ENCODE peak calls at places on chromosomes 4 and X, in six cellular contexts. D, G, X, S, I and M are unnamed samples.

GRCh38 chr4:89988268-89988667 is 93.6 kb downstream of the MMRN1 start:
- DNase-seq in D (no peak), G (no peak), X (no peak), S (no peak), I (no peak), M (no peak)

GRCh38 chr4:138190452-138190858 is 51.7 kb downstream of the SLC7A11 start:
- DNase-seq in D (no peak), G (no peak), X (no peak), S (no peak), I (no peak), M (no peak)

GRCh38 chr4:38320349-38320707 is 343.7 kb upstream of the KLF3 start:
- DNase-seq in D (no peak), G (no peak), X (no peak), S (no peak), I (no peak), M (no peak)

GRCh38 chr4:105992641-105993305 is 97.5 kb downstream of the NPNT start:
- DNase-seq in D (no peak), G (no peak), X (no peak), S (no peak), I (no peak), M (no peak)

GRCh38 chrX:2609431-2610238 is 81.5 kb upstream of the CD99 start:
- DNase-seq in D (peak; percentile 44), G (no peak), X (peak; percentile 28), S (no peak), I (no peak), M (no peak)

GRCh38 chr4:24771241-24771640 is 24.1 kb upstream of the SOD3 start:
- DNase-seq in D (no peak), G (no peak), X (peak; percentile 60), S (no peak), I (no peak), M (no peak)

GRCh38 chrX:39974228-39974627 is 123.5 kb downstream of the BCOR start:
- DNase-seq in D (no peak), G (no peak), X (no peak), S (no peak), I (no peak), M (no peak)

GRCh38 chrX:111040377-111041017 is 55.5 kb upstream of the PAK3 start:
- DNase-seq in D (no peak), G (no peak), X (no peak), S (no peak), I (no peak), M (no peak)

GRCh38 chr4:176792348-176793059 is at the start of gene VEGFC:
- DNase-seq in D (peak; percentile 89), G (peak; percentile 24), X (peak; percentile 80), S (peak; percentile 37), I (peak; percentile 78), M (no peak)

GRCh38 chr4:140947507-140947906 is 185.8 kb downstream of the RNF150 start:
- DNase-seq in D (no peak), G (peak; percentile 10), X (no peak), S (no peak), I (no peak), M (no peak)

GRCh38 chr4:112167790-112168189 is 22.5 kb downstream of the FAM241A start:
- DNase-seq in D (no peak), G (no peak), X (no peak), S (no peak), I (no peak), M (no peak)

GRCh38 chrX:114049063-114049462 is 534.8 kb upstream of the HTR2C start:
- DNase-seq in D (no peak), G (no peak), X (no peak), S (no peak), I (no peak), M (no peak)

GRCh38 chr4:113349400-113349799 is 299.9 kb downstream of the ANK2 start:
- DNase-seq in D (no peak), G (no peak), X (no peak), S (no peak), I (no peak), M (no peak)

GRCh38 chr4:148263127-148263526 is 179.1 kb downstream of the NR3C2 start:
- DNase-seq in D (no peak), G (no peak), X (no peak), S (no peak), I (no peak), M (no peak)

GRCh38 chr4:173517781-173518371 is 12.2 kb downstream of the HAND2 start:
- DNase-seq in D (peak; percentile 88), G (peak; percentile 50), X (no peak), S (no peak), I (no peak), M (no peak)

GRCh38 chr4:174069848-174070330 is 213.6 kb downstream of the FBXO8 start:
- DNase-seq in D (no peak), G (no peak), X (peak; percentile 33), S (no peak), I (no peak), M (no peak)

GRCh38 chrX:68183612-68184214 is 249.6 kb downstream of the OPHN1 start:
- DNase-seq in D (peak; percentile 30), G (no peak), X (peak; percentile 34), S (no peak), I (no peak), M (no peak)

GRCh38 chrX:39519213-39519544 is 578.6 kb downstream of the BCOR start:
- DNase-seq in D (no peak), G (no peak), X (peak; percentile 56), S (no peak), I (no peak), M (no peak)

GRCh38 chr4:126267689-126268088 is 952.9 kb downstream of the FAT4 start:
- DNase-seq in D (no peak), G (no peak), X (peak; percentile 60), S (no peak), I (no peak), M (no peak)

GRCh38 chr4:921830-922331 is 10.2 kb downstream of the GAK start:
- DNase-seq in D (no peak), G (peak; percentile 26), X (no peak), S (no peak), I (no peak), M (no peak)

GRCh38 chr4:88110826-88111225 is 47.6 kb downstream of the ABCG2 start:
- DNase-seq in D (no peak), G (no peak), X (no peak), S (no peak), I (no peak), M (no peak)

GRCh38 chrX:123860983-123861382 is 1.1 kb downstream of the XIAP start:
- DNase-seq in D (no peak), G (no peak), X (peak; percentile 46), S (no peak), I (no peak), M (no peak)

GRCh38 chrX:137119049-137119448 is 85.3 kb upstream of the GPR101 start:
- DNase-seq in D (no peak), G (no peak), X (no peak), S (no peak), I (no peak), M (no peak)

GRCh38 chrX:48180811-48181210 is 15.8 kb downstream of the SSX5 start:
- DNase-seq in D (no peak), G (no peak), X (no peak), S (no peak), I (no peak), M (no peak)

GRCh38 chr4:68349361-68350360 is at the start of gene YTHDC1:
- DNase-seq in D (peak; percentile 96), G (peak; percentile 98), X (peak; percentile 96), S (peak; percentile 86), I (peak; percentile 98), M (peak; percentile 93)

GRCh38 chr4:183295711-183296110 is 24.4 kb downstream of the CLDN22 start:
- DNase-seq in D (no peak), G (no peak), X (no peak), S (no peak), I (no peak), M (no peak)

GRCh38 chr4:20251061-20251795 is 477 bp upstream of the SLIT2 start:
- DNase-seq in D (no peak), G (no peak), X (peak; percentile 31), S (no peak), I (no peak), M (no peak)

GRCh38 chr4:158112612-158113011 is 60.2 kb downstream of the GASK1B start:
- DNase-seq in D (no peak), G (no peak), X (peak; percentile 11), S (no peak), I (no peak), M (no peak)

GRCh38 chrX:143500751-143501150 is 16.5 kb downstream of the SPANXN3 start:
- DNase-seq in D (no peak), G (no peak), X (no peak), S (no peak), I (no peak), M (no peak)

GRCh38 chr4:122700178-122700725 is 32.3 kb upstream of the BBS12 start:
- DNase-seq in D (no peak), G (peak; percentile 65), X (peak; percentile 61), S (no peak), I (no peak), M (no peak)

GRCh38 chr4:101078950-101079349 is 268.4 kb downstream of the PPP3CA start:
- DNase-seq in D (no peak), G (no peak), X (no peak), S (no peak), I (no peak), M (no peak)
- TF ChIP-seq CTCF in D (no peak), G (no peak), X (no peak), S (no peak), I (no peak), M (no peak)

GRCh38 chrX:53395605-53396298 is 26.7 kb downstream of the SMC1A start:
- DNase-seq in D (no peak), G (no peak), X (no peak), S (no peak), I (no peak), M (no peak)
- TF ChIP-seq CTCF in D (no peak), G (no peak), X (no peak), S (no peak), I (no peak), M (no peak)

DNA sequence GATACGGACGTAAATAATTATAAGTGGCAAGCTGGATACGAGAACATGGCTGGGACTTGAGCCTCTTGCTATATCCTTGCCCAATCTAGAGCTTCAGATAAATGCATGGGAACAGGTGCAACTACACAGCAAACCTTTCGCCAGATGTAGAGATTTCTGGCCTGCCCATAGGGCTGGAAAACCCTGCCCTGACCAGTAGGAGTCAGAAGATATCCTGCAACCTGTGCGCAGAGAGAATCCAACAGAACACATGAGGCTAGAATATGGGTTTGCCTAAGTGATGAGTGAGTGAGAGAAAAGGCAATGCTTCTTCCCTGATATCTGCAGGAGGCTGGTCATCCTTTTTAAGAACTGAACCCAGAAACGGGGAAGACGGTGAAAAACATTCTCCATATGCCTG is 805.3 kb upstream of the TENM3 start:
- DNase-seq in D (no peak), G (no peak), X (no peak), S (no peak), I (no peak), M (no peak)
- TF ChIP-seq CTCF in D (no peak), G (no peak), X (no peak), S (no peak), I (no peak), M (no peak)

DNA sequence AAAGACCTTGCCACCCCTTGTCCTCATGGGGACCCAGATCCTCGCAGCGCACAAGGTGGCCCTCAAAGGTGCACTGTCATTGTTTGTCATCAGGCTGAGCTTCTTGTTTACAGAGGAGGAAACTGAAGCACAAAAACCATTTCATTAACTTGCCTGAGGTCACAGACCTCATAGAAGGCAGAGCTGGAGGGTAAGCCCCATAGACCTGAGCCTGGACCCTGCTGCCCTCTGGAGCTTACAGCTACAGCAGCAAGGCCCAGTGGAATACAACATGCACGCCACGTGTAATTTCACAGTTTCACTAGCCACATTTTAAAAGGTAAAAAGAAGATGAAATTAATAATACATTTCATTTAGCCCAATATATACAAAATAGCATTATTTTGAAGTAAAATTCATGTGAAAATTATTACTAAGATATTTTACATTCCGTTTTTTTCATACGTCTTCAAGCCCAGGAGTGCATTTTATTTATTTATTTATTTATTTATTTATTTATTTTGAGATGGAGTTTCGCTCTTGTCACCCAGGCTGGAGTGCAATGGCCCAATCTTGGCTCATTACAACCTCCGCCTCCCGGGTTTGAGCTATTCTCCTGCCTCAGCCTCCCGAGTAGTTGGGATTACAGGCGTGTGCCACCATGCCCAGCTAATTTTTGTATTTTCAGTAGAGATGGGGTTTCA is 8.8 kb downstream of the JAKMIP1 start:
- DNase-seq in D (peak; percentile 17), G (no peak), X (no peak), S (no peak), I (no peak), M (no peak)
- TF ChIP-seq CTCF in D (no peak), G (no peak), X (no peak), S (no peak), I (no peak), M (no peak)